ENCODE peak calls at places on chromosomes 13 and 19, in five cellular contexts. Y, G, D, E and Z are unnamed samples.

GRCh38 chr13:28268800-28269223 is 130.5 kb downstream of the PAN3 start:
- DNase-seq in D (no peak), Y (no peak), E (no peak), G (peak), Z (no peak)

GRCh38 chr13:105804561-105805190 is 730.8 kb downstream of the EFNB2 start:
- DNase-seq in Y (no peak), E (no peak), G (no peak), D (no peak), Z (peak)

GRCh38 chr19:38702278-38702677 is 42.0 kb downstream of the CAPN12 start:
- DNase-seq in E (peak), D (no peak), G (no peak), Y (no peak), Z (no peak)

GRCh38 chr19:575527-576506 is 3.4 kb downstream of the BSG start:
- DNase-seq in E (no peak), D (peak), G (no peak), Y (no peak), Z (no peak)

GRCh38 chr13:67977081-67977480 is 746.9 kb upstream of the PCDH9 start:
- DNase-seq in E (no peak), G (no peak), Y (no peak), D (no peak), Z (no peak)

GRCh38 chr19:48969276-48970138 is 4.4 kb downstream of the FTL start:
- DNase-seq in E (no peak), Y (no peak), G (no peak), D (no peak), Z (no peak)

GRCh38 chr13:37288057-37288720 is 182.7 kb upstream of the CSNK1A1L start:
- DNase-seq in G (no peak), D (no peak), Y (no peak), E (no peak), Z (no peak)

GRCh38 chr13:110308377-110309158 is 1.5 kb downstream of the COL4A2 start:
- DNase-seq in G (no peak), D (no peak), Y (no peak), E (no peak), Z (no peak)

GRCh38 chr19:54416695-54417491 is 1.6 kb downstream of the TTYH1 start:
- DNase-seq in G (no peak), Y (no peak), E (no peak), D (no peak), Z (no peak)

GRCh38 chr13:24168392-24168750 is 7.9 kb downstream of the SPATA13 start:
- DNase-seq in D (no peak), Y (no peak), E (no peak), G (no peak), Z (peak)

GRCh38 chr13:50382511-50382910 is 367.3 kb downstream of the KCNRG start:
- DNase-seq in G (no peak), Y (no peak), D (no peak), E (no peak), Z (no peak)

GRCh38 chr13:111939285-111940278 is 127.4 kb upstream of the SOX1 start:
- DNase-seq in Y (no peak), G (no peak), D (no peak), E (no peak), Z (no peak)

GRCh38 chr13:79393564-79394249 is 12.3 kb downstream of the RBM26 start:
- DNase-seq in E (no peak), Y (peak), D (no peak), G (peak), Z (no peak)

GRCh38 chr13:111281751-111282311 is 38.6 kb upstream of the TEX29 start:
- DNase-seq in G (no peak), E (no peak), D (no peak), Y (no peak), Z (no peak)

GRCh38 chr19:17680235-17680722 is 7.9 kb downstream of the UNC13A start:
- DNase-seq in E (no peak), Y (peak), D (peak), G (no peak), Z (no peak)

GRCh38 chr13:32496574-32497160 is 41.9 kb downstream of the N4BP2L2 start:
- DNase-seq in E (no peak), D (no peak), G (peak), Y (no peak), Z (no peak)

GRCh38 chr13:67515895-67516294 is 285.8 kb upstream of the PCDH9 start:
- DNase-seq in G (no peak), D (peak), Y (no peak), E (no peak), Z (peak)

GRCh38 chr19:49889687-49890348 is 6.9 kb downstream of the IL4I1 start:
- DNase-seq in E (no peak), G (peak), Y (peak), D (no peak), Z (peak)

GRCh38 chr19:39502640-39503417 is 4.1 kb downstream of the DLL3 start:
- DNase-seq in Y (peak), E (no peak), D (no peak), G (peak), Z (no peak)

GRCh38 chr19:2249880-2250764 is 999 bp downstream of the AMH start:
- DNase-seq in Y (no peak), G (no peak), E (no peak), D (no peak), Z (no peak)

GRCh38 chr13:22081430-22081829 is 410.6 kb downstream of the FGF9 start:
- DNase-seq in Y (no peak), G (no peak), D (no peak), E (no peak), Z (no peak)

GRCh38 chr13:49840266-49840665 is 47.8 kb upstream of the KPNA3 start:
- DNase-seq in G (no peak), E (no peak), D (no peak), Y (no peak), Z (no peak)

GRCh38 chr13:112183544-112184145 is 116.7 kb downstream of the SOX1 start:
- DNase-seq in D (no peak), Y (no peak), E (no peak), G (no peak), Z (no peak)

GRCh38 chr19:45568732-45569131 is 15.9 kb downstream of the OPA3 start:
- DNase-seq in E (no peak), Y (no peak), G (no peak), D (no peak), Z (peak)

GRCh38 chr19:19710506-19710905 is 22.4 kb downstream of the ZNF14 start:
- DNase-seq in Y (no peak), E (no peak), G (no peak), D (no peak), Z (no peak)

GRCh38 chr13:65592757-65593156 is 1637.4 kb downstream of the PCDH9 start:
- DNase-seq in D (peak), G (no peak), Y (no peak), E (no peak), Z (no peak)

GRCh38 chr13:43758834-43759233 is 27.9 kb downstream of the ENOX1 start:
- DNase-seq in E (no peak), Y (no peak), D (no peak), G (no peak), Z (no peak)

GRCh38 chr13:30375436-30375835 is 46.9 kb upstream of the UBE2L5 start:
- DNase-seq in D (no peak), E (no peak), G (no peak), Y (no peak), Z (no peak)

GRCh38 chr19:41076286-41076685 is 12.0 kb upstream of the CYP2A13 start:
- DNase-seq in G (no peak), Y (no peak), D (no peak), E (no peak), Z (no peak)

GRCh38 chr13:100392709-100393630 is 195.6 kb downstream of the GGACT start:
- DNase-seq in D (peak), Y (peak), E (peak), G (no peak), Z (peak)

GRCh38 chr19:771332-771785 is 20.4 kb downstream of the MISP start:
- DNase-seq in D (no peak), E (no peak), G (peak), Y (no peak), Z (no peak)

GRCh38 chr13:108795841-108796240 is 166.4 kb downstream of the MYO16 start:
- DNase-seq in Y (no peak), G (no peak), D (no peak), E (no peak), Z (peak)

GRCh38 chr19:29006057-29006735 is 206.8 kb downstream of the UQCRFS1 start:
- DNase-seq in G (no peak), E (no peak), Y (no peak), D (no peak), Z (no peak)

GRCh38 chr13:48334534-48335127 is 31.1 kb downstream of the RB1 start:
- DNase-seq in D (no peak), Y (no peak), G (peak), E (no peak), Z (peak)

GRCh38 chr13:111858571-111858970 is 208.4 kb upstream of the SOX1 start:
- DNase-seq in E (no peak), G (no peak), Y (no peak), D (no peak), Z (no peak)

GRCh38 chr13:46179576-46180368 is 2.2 kb downstream of the LCP1 start:
- DNase-seq in D (no peak), E (no peak), Y (peak), G (peak), Z (no peak)